ENCODE peak calls at places on chromosomes 5 and 9, in ten cellular contexts. One of them, this sample, is unnamed.

GRCh38 chr5:98403131-98403530 is 370.3 kb upstream of the RGMB start:
- DNase-seq in NCI-H774: no peak
- DNase-seq in brain pericyte: no peak
- DNase-seq in cardiac muscle cell: no peak
- DNase-seq in tibial nerve: no peak
- DNase-seq in prostate gland: no peak
- DNase-seq in Calu3: no peak
- DNase-seq in GM03348: no peak
- DNase-seq in H54: no peak
- DNase-seq in anterior cingulate cortex: no peak
- DNase-seq in this sample: no peak

GRCh38 chr9:17627641-17628040 is 48.8 kb downstream of the SH3GL2 start:
- DNase-seq in NCI-H774: peak; percentile 77
- DNase-seq in brain pericyte: no peak
- DNase-seq in cardiac muscle cell: no peak
- DNase-seq in tibial nerve: no peak
- DNase-seq in prostate gland: no peak
- DNase-seq in Calu3: no peak
- DNase-seq in GM03348: no peak
- DNase-seq in H54: no peak
- DNase-seq in anterior cingulate cortex: no peak
- DNase-seq in this sample: no peak

GRCh38 chr9:130870491-130871381 is 25.9 kb downstream of the QRFP start:
- DNase-seq in NCI-H774: no peak
- DNase-seq in brain pericyte: no peak
- DNase-seq in cardiac muscle cell: no peak
- DNase-seq in tibial nerve: no peak
- DNase-seq in prostate gland: no peak
- DNase-seq in Calu3: no peak
- DNase-seq in GM03348: no peak
- DNase-seq in H54: no peak
- DNase-seq in anterior cingulate cortex: no peak
- DNase-seq in this sample: no peak

GRCh38 chr5:109655841-109656240 is 33.9 kb upstream of the MAN2A1 start:
- DNase-seq in NCI-H774: no peak
- DNase-seq in brain pericyte: no peak
- DNase-seq in cardiac muscle cell: no peak
- DNase-seq in tibial nerve: no peak
- DNase-seq in prostate gland: no peak
- DNase-seq in Calu3: no peak
- DNase-seq in GM03348: peak; percentile 6
- DNase-seq in H54: no peak
- DNase-seq in anterior cingulate cortex: no peak
- DNase-seq in this sample: no peak

GRCh38 chr9:132699926-132700325 is 29.7 kb downstream of the GTF3C4 start:
- DNase-seq in NCI-H774: no peak
- DNase-seq in brain pericyte: no peak
- DNase-seq in cardiac muscle cell: no peak
- DNase-seq in tibial nerve: no peak
- DNase-seq in prostate gland: no peak
- DNase-seq in Calu3: no peak
- DNase-seq in GM03348: no peak
- DNase-seq in H54: no peak
- DNase-seq in anterior cingulate cortex: no peak
- DNase-seq in this sample: no peak

GRCh38 chr9:2655411-2655901 is 33.9 kb downstream of the VLDLR start:
- DNase-seq in NCI-H774: no peak
- DNase-seq in brain pericyte: peak; percentile 17
- DNase-seq in cardiac muscle cell: peak; percentile 57
- DNase-seq in tibial nerve: no peak
- DNase-seq in prostate gland: no peak
- DNase-seq in Calu3: no peak
- DNase-seq in GM03348: peak; percentile 70
- DNase-seq in H54: peak; percentile 71
- DNase-seq in anterior cingulate cortex: no peak
- DNase-seq in this sample: no peak

GRCh38 chr5:79074641-79075040 is 5.1 kb downstream of the BHMT2 start:
- DNase-seq in NCI-H774: no peak
- DNase-seq in brain pericyte: no peak
- DNase-seq in cardiac muscle cell: no peak
- DNase-seq in tibial nerve: no peak
- DNase-seq in prostate gland: no peak
- DNase-seq in Calu3: no peak
- DNase-seq in GM03348: peak; percentile 19
- DNase-seq in H54: peak; percentile 27
- DNase-seq in anterior cingulate cortex: no peak
- DNase-seq in this sample: no peak

GRCh38 chr9:84169240-84169639 is 171.3 kb downstream of the SLC28A3 start:
- DNase-seq in NCI-H774: no peak
- DNase-seq in brain pericyte: no peak
- DNase-seq in cardiac muscle cell: no peak
- DNase-seq in tibial nerve: no peak
- DNase-seq in prostate gland: no peak
- DNase-seq in Calu3: no peak
- DNase-seq in GM03348: no peak
- DNase-seq in H54: no peak
- DNase-seq in anterior cingulate cortex: no peak
- DNase-seq in this sample: no peak

GRCh38 chr5:61333351-61334223 is 1.5 kb downstream of the ZSWIM6 start:
- DNase-seq in NCI-H774: no peak
- DNase-seq in brain pericyte: no peak
- DNase-seq in cardiac muscle cell: peak; percentile 59
- DNase-seq in tibial nerve: no peak
- DNase-seq in prostate gland: peak; percentile 32
- DNase-seq in Calu3: peak; percentile 40
- DNase-seq in GM03348: peak; percentile 48
- DNase-seq in H54: peak; percentile 33
- DNase-seq in anterior cingulate cortex: no peak
- DNase-seq in this sample: peak; percentile 47

GRCh38 chr5:57700484-57700883 is 217.9 kb upstream of the ACTBL2 start:
- DNase-seq in NCI-H774: no peak
- DNase-seq in brain pericyte: no peak
- DNase-seq in cardiac muscle cell: no peak
- DNase-seq in tibial nerve: no peak
- DNase-seq in prostate gland: no peak
- DNase-seq in Calu3: no peak
- DNase-seq in GM03348: no peak
- DNase-seq in H54: no peak
- DNase-seq in anterior cingulate cortex: no peak
- DNase-seq in this sample: no peak

GRCh38 chr5:172149073-172149472 is 39.0 kb downstream of the STK10 start:
- DNase-seq in NCI-H774: no peak
- DNase-seq in brain pericyte: no peak
- DNase-seq in cardiac muscle cell: no peak
- DNase-seq in tibial nerve: no peak
- DNase-seq in prostate gland: no peak
- DNase-seq in Calu3: no peak
- DNase-seq in GM03348: peak; percentile 65
- DNase-seq in H54: peak; percentile 63
- DNase-seq in anterior cingulate cortex: no peak
- DNase-seq in this sample: no peak

GRCh38 chr9:89497978-89498844 is at the start of gene SEMA4D:
- DNase-seq in NCI-H774: peak; percentile 33
- DNase-seq in brain pericyte: no peak
- DNase-seq in cardiac muscle cell: peak; percentile 83
- DNase-seq in tibial nerve: peak; percentile 52
- DNase-seq in prostate gland: peak; percentile 86
- DNase-seq in Calu3: peak; percentile 60
- DNase-seq in GM03348: peak; percentile 54
- DNase-seq in H54: peak; percentile 94
- DNase-seq in anterior cingulate cortex: peak; percentile 66
- DNase-seq in this sample: peak; percentile 29

GRCh38 chr9:124125590-124126047 is 114.1 kb downstream of the LHX2 start:
- DNase-seq in NCI-H774: no peak
- DNase-seq in brain pericyte: no peak
- DNase-seq in cardiac muscle cell: peak; percentile 11
- DNase-seq in tibial nerve: no peak
- DNase-seq in prostate gland: no peak
- DNase-seq in Calu3: no peak
- DNase-seq in GM03348: no peak
- DNase-seq in H54: no peak
- DNase-seq in anterior cingulate cortex: no peak
- DNase-seq in this sample: no peak

GRCh38 chr5:132073231-132074013 is at the start of gene CSF2:
- DNase-seq in NCI-H774: no peak
- DNase-seq in brain pericyte: no peak
- DNase-seq in cardiac muscle cell: no peak
- DNase-seq in tibial nerve: no peak
- DNase-seq in prostate gland: no peak
- DNase-seq in Calu3: peak; percentile 58
- DNase-seq in GM03348: no peak
- DNase-seq in H54: peak; percentile 59
- DNase-seq in anterior cingulate cortex: no peak
- DNase-seq in this sample: no peak

GRCh38 chr5:111364992-111365391 is 140.8 kb downstream of the CAMK4 start:
- DNase-seq in NCI-H774: no peak
- DNase-seq in brain pericyte: no peak
- DNase-seq in cardiac muscle cell: peak; percentile 65
- DNase-seq in tibial nerve: no peak
- DNase-seq in prostate gland: no peak
- DNase-seq in Calu3: no peak
- DNase-seq in GM03348: no peak
- DNase-seq in H54: no peak
- DNase-seq in anterior cingulate cortex: no peak
- DNase-seq in this sample: no peak

GRCh38 chr5:18744441-18744840 is 1110.2 kb downstream of the TAF11L14 start:
- DNase-seq in NCI-H774: no peak
- DNase-seq in brain pericyte: no peak
- DNase-seq in cardiac muscle cell: no peak
- DNase-seq in tibial nerve: no peak
- DNase-seq in prostate gland: no peak
- DNase-seq in Calu3: no peak
- DNase-seq in GM03348: no peak
- DNase-seq in H54: no peak
- DNase-seq in anterior cingulate cortex: no peak
- DNase-seq in this sample: no peak

GRCh38 chr5:95043234-95043633 is 241.7 kb downstream of the MCTP1 start:
- DNase-seq in NCI-H774: no peak
- DNase-seq in brain pericyte: no peak
- DNase-seq in cardiac muscle cell: no peak
- DNase-seq in tibial nerve: no peak
- DNase-seq in prostate gland: no peak
- DNase-seq in Calu3: no peak
- DNase-seq in GM03348: no peak
- DNase-seq in H54: no peak
- DNase-seq in anterior cingulate cortex: no peak
- DNase-seq in this sample: no peak

GRCh38 chr5:31770157-31770556 is 131.2 kb downstream of the PDZD2 start:
- DNase-seq in NCI-H774: no peak
- DNase-seq in brain pericyte: no peak
- DNase-seq in cardiac muscle cell: no peak
- DNase-seq in tibial nerve: no peak
- DNase-seq in prostate gland: no peak
- DNase-seq in Calu3: no peak
- DNase-seq in GM03348: no peak
- DNase-seq in H54: no peak
- DNase-seq in anterior cingulate cortex: no peak
- DNase-seq in this sample: no peak